ENCODE peak calls at places on chromosome 14, in ten cellular contexts. J is ELF-1; W is posterior vena cava; S is progenitor cell of endocrine pancreas; P is K562; U is AG08395; T is brain microvascular endothelial cell; O is activated CD8-positive, alpha-beta memory T cell treated with anti-CD3 and anti-CD28 coated beads, Interleukin-2, amount 50 U/mL, for 4 hours; G is SW480; V is H9. Z is an unnamed sample.

GRCh38 chr14:23300687-23301223 is 1.9 kb downstream of the PPP1R3E start:
- DNase-seq in U (no peak), T (peak; percentile 11), V (no peak), S (no peak), W (peak; percentile 84), G (peak; percentile 36), O (no peak), J (peak; percentile 70), P (no peak), Z (peak; percentile 31)

GRCh38 chr14:68815288-68816182 is 22.7 kb upstream of the ZFP36L1 start:
- DNase-seq in V (no peak), P (no peak), S (no peak), W (no peak), G (peak; percentile 36), U (no peak), T (no peak), J (peak; percentile 44), O (no peak), Z (peak; percentile 44)

GRCh38 chr14:90691627-90692026 is 124.6 kb downstream of the TTC7B start:
- DNase-seq in G (no peak), J (no peak), O (no peak), U (no peak), V (no peak), T (no peak), S (no peak), W (no peak), P (no peak), Z (no peak)

GRCh38 chr14:69543341-69544249 is 31.1 kb downstream of the CCDC177 start:
- DNase-seq in P (no peak), W (peak; percentile 87), O (peak; percentile 19), J (peak; percentile 23), S (no peak), T (peak; percentile 88), V (peak; percentile 38), U (peak; percentile 64), G (peak; percentile 94), Z (peak; percentile 80)

GRCh38 chr14:104196461-104197180 is 58.2 kb downstream of the KIF26A start:
- DNase-seq in U (no peak), P (no peak), G (no peak), J (no peak), W (no peak), O (no peak), V (no peak), T (no peak), S (no peak), Z (no peak)

GRCh38 chr14:58082011-58082410 is 70.0 kb downstream of the ARMH4 start:
- DNase-seq in V (no peak), S (no peak), W (no peak), G (no peak), O (no peak), J (no peak), P (no peak), U (no peak), T (peak; percentile 4), Z (no peak)

GRCh38 chr14:59869381-59870255 is 958 bp downstream of the RTN1 start:
- DNase-seq in S (peak; percentile 10), P (no peak), U (no peak), W (no peak), G (no peak), J (peak; percentile 18), T (no peak), O (no peak), V (peak; percentile 35), Z (no peak)

GRCh38 chr14:101049942-101050341 is 146.4 kb upstream of the RTL1 start:
- DNase-seq in J (no peak), P (no peak), V (no peak), U (no peak), W (no peak), G (no peak), T (no peak), S (no peak), O (no peak), Z (no peak)

GRCh38 chr14:64510127-64510808 is 5.7 kb downstream of the ZBTB1 start:
- DNase-seq in U (no peak), T (no peak), P (no peak), G (no peak), O (no peak), V (no peak), W (no peak), S (no peak), J (no peak), Z (no peak)

GRCh38 chr14:76761198-76761848 is at the start of gene VASH1:
- DNase-seq in J (peak; percentile 62), P (peak; percentile 59), W (peak; percentile 93), V (peak; percentile 65), O (peak; percentile 61), G (peak; percentile 66), U (peak; percentile 89), S (peak; percentile 56), T (peak; percentile 58), Z (peak; percentile 71)

GRCh38 chr14:36857136-36857535 is 195.5 kb downstream of the PAX9 start:
- DNase-seq in W (no peak), V (no peak), U (no peak), P (no peak), T (no peak), O (no peak), J (no peak), S (no peak), G (no peak), Z (no peak)

GRCh38 chr14:26765768-26766550 is 168.1 kb upstream of the NOVA1 start:
- DNase-seq in U (peak; percentile 73), V (no peak), P (no peak), W (peak; percentile 72), G (no peak), T (peak; percentile 4), S (no peak), J (no peak), O (no peak), Z (no peak)